ENCODE peak calls at places on chromosomes 12 and 14, in seven cellular contexts. C is A549, B is upper lobe of right lung, H is neural progenitor cell, G is neuronal stem cell, T is esophagus squamous epithelium, N is GM12878. Z is an unnamed sample.
A peak's percentile ranks its signal among the peaks of the same experiment; 100 is the strongest.

GRCh38 chr14:92473261-92473946 is 40.2 kb upstream of the RIN3 start:
- DNase-seq in C (peak; percentile 38), B (no peak), H (no peak), G (no peak), T (no peak), N (no peak), Z (peak; percentile 51)

GRCh38 chr14:103702497-103703432 is 12.5 kb downstream of the XRCC3 start:
- DNase-seq in C (no peak), B (no peak), H (no peak), G (no peak), T (no peak), N (no peak), Z (no peak)

GRCh38 chr12:30694971-30695326 is 720 bp downstream of the IPO8 start:
- DNase-seq in C (peak; percentile 57), B (peak; percentile 78), H (peak; percentile 64), G (peak; percentile 8), T (no peak), N (no peak), Z (peak; percentile 67)

GRCh38 chr14:80629606-80630005 is 311.9 kb downstream of the CEP128 start:
- DNase-seq in C (no peak), B (no peak), H (no peak), G (no peak), T (no peak), N (no peak), Z (no peak)

GRCh38 chr14:55301722-55302121 is 30.5 kb downstream of the FBXO34 start:
- DNase-seq in C (no peak), B (no peak), H (no peak), G (no peak), T (no peak), N (no peak), Z (peak; percentile 38)

GRCh38 chr14:77059276-77059934 is 30.9 kb upstream of the IRF2BPL start:
- DNase-seq in C (peak; percentile 51), B (no peak), H (peak; percentile 34), G (no peak), T (no peak), N (no peak), Z (no peak)

GRCh38 chr14:65238456-65238855 is 136.1 kb upstream of the MAX start:
- DNase-seq in C (no peak), B (no peak), H (no peak), G (no peak), T (no peak), N (no peak), Z (peak; percentile 95)

GRCh38 chr12:113077859-113078256 is 21.3 kb downstream of the DTX1 start:
- DNase-seq in C (no peak), B (no peak), H (peak; percentile 31), G (no peak), T (no peak), N (no peak), Z (no peak)

GRCh38 chr12:42546709-42547108 is 42.8 kb downstream of the PRICKLE1 start:
- DNase-seq in C (no peak), B (no peak), H (no peak), G (no peak), T (no peak), N (no peak), Z (no peak)

GRCh38 chr12:9883175-9883574 is 1.9 kb downstream of the KLRF2 start:
- DNase-seq in C (no peak), B (no peak), H (no peak), G (no peak), T (no peak), N (no peak), Z (peak; percentile 40)

GRCh38 chr12:130761537-130762318 is 45.6 kb upstream of the RIMBP2 start:
- DNase-seq in C (peak; percentile 82), B (no peak), H (peak; percentile 81), G (peak; percentile 44), T (no peak), N (no peak), Z (peak; percentile 30)

GRCh38 chr14:35747379-35747778 is 61.7 kb downstream of the RALGAPA1 start:
- DNase-seq in C (no peak), B (no peak), H (no peak), G (no peak), T (no peak), N (no peak), Z (peak; percentile 1)

GRCh38 chr12:94304566-94305061 is 155.1 kb downstream of the CEP83 start:
- DNase-seq in C (no peak), B (no peak), H (peak; percentile 19), G (no peak), T (no peak), N (no peak), Z (peak; percentile 45)

GRCh38 chr12:92078167-92079053 is 67.2 kb downstream of the BTG1 start:
- DNase-seq in C (peak; percentile 60), B (no peak), H (no peak), G (no peak), T (no peak), N (no peak), Z (no peak)

GRCh38 chr12:124527861-124528561 is 39.4 kb downstream of the NCOR2 start:
- DNase-seq in C (no peak), B (no peak), H (no peak), G (no peak), T (no peak), N (no peak), Z (no peak)

GRCh38 chr14:68140801-68141200 is 321.2 kb downstream of the RAD51B start:
- DNase-seq in C (no peak), B (no peak), H (no peak), G (no peak), T (no peak), N (no peak), Z (no peak)

GRCh38 chr12:50734409-50735263 is 29.3 kb upstream of the ATF1 start:
- DNase-seq in C (peak; percentile 51), B (no peak), H (peak; percentile 60), G (peak; percentile 35), T (no peak), N (no peak), Z (peak; percentile 59)

GRCh38 chr14:59215353-59215752 is 26.9 kb downstream of the DAAM1 start:
- DNase-seq in C (no peak), B (peak; percentile 88), H (no peak), G (no peak), T (no peak), N (no peak), Z (peak; percentile 67)

GRCh38 chr14:76778546-76779215 is 17.4 kb downstream of the VASH1 start:
- DNase-seq in C (no peak), B (no peak), H (no peak), G (no peak), T (no peak), N (no peak), Z (no peak)

GRCh38 chr14:51168220-51168613 is 71.8 kb upstream of the TMX1 start:
- DNase-seq in C (no peak), B (no peak), H (no peak), G (no peak), T (no peak), N (no peak), Z (no peak)

GRCh38 chr12:122538496-122538895 is 11.4 kb downstream of the KNTC1 start:
- DNase-seq in C (no peak), B (no peak), H (no peak), G (no peak), T (no peak), N (no peak), Z (no peak)

GRCh38 chr12:53532026-53532425 is 24.7 kb upstream of the NPFF start:
- DNase-seq in C (no peak), B (no peak), H (no peak), G (no peak), T (no peak), N (no peak), Z (no peak)

GRCh38 chr12:107544947-107545346 is 140.7 kb upstream of the PWP1 start:
- DNase-seq in C (no peak), B (no peak), H (no peak), G (no peak), T (no peak), N (no peak), Z (no peak)

GRCh38 chr14:99158150-99158549 is 113.8 kb downstream of the BCL11B start:
- DNase-seq in C (no peak), B (no peak), H (no peak), G (no peak), T (no peak), N (no peak), Z (no peak)

GRCh38 chr14:63273091-63273490 is 45.6 kb downstream of the GPHB5 start:
- DNase-seq in C (no peak), B (no peak), H (no peak), G (no peak), T (no peak), N (no peak), Z (no peak)

GRCh38 chr12:40325349-40325960 is 100.7 kb downstream of the LRRK2 start:
- DNase-seq in C (peak; percentile 63), B (no peak), H (peak; percentile 35), G (no peak), T (no peak), N (no peak), Z (no peak)

GRCh38 chr12:15323530-15323929 is 1.2 kb downstream of the PTPRO start:
- DNase-seq in C (no peak), B (no peak), H (no peak), G (no peak), T (no peak), N (no peak), Z (no peak)

GRCh38 chr12:70920251-70920851 is at the start of gene PTPRR:
- DNase-seq in C (no peak), B (peak; percentile 57), H (peak; percentile 80), G (peak; percentile 45), T (no peak), N (no peak), Z (peak; percentile 63)
- H3K4me3 ChIP-seq in C (no peak within 1 kb of the TSS), B (no peak within 1 kb of the TSS), H (peak within 1 kb of the TSS; percentile 55), G (peak within 1 kb of the TSS; percentile 24), T (no peak within 1 kb of the TSS), N (no peak within 1 kb of the TSS), Z (peak within 1 kb of the TSS; percentile 4)

DNA sequence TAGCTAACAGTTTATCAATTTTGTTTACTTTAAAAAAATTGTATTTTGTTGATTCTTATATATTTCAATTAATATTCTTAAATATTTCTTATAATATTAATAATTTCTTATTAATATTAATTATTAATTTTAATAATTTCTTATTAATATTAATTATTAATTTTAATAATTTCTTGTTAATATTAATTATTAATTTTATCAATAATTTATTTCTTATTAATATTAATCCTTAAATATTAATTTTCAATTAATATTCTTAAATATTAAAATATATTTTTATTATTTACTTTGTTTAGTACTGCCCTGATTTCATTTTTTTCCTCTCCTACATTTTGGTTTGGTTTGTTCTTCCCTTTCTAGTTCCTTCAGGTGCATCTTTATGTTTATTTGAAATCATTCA is 1208.1 kb downstream of the LRFN5 start:
- DNase-seq in C (no peak), B (no peak), H (no peak), G (no peak), T (no peak), N (no peak), Z (no peak)
- H3K9me3 ChIP-seq in C (no peaks in the 10 kb centered on the region), B (no peaks in the 10 kb centered on the region), H (no peaks in the 10 kb centered on the region), G (no peaks in the 10 kb centered on the region), T (no peaks in the 10 kb centered on the region), N (no peaks in the 10 kb centered on the region), Z (no peaks in the 10 kb centered on the region)

DNA sequence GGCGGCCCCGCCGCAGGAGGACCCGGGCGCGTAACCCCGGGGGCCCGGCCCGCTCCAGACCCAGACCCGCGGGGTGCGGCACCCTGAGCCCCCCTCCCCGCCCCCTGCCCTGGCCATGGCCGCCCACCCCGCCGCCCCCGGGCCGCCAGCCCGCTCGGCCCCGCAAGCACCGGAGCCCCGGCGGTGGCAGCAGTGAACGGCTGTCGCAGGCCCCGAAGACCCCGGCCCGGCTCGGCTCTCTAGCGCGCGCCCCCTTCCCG is 221 bp downstream of the MARCHF9 start:
- DNase-seq in C (no peak), B (no peak), H (no peak), G (no peak), T (no peak), N (no peak), Z (no peak)
- H3K4me3 ChIP-seq in C (peak overlapping the region; percentile 77), B (peak overlapping the region; percentile 66), H (peak overlapping the region; percentile 66), G (peak overlapping the region; percentile 58), T (peak overlapping the region; percentile 93), N (no peak overlapping the region), Z (peak overlapping the region; percentile 83)

GRCh38 chr12:4448943-4449861 is 3.6 kb upstream of the FGF6 start:
- DNase-seq in C (no peak), B (no peak), H (no peak), G (no peak), T (no peak), N (no peak), Z (no peak)
- H3K9me3 ChIP-seq in C (no peaks in the 10 kb centered on the region), B (no peaks in the 10 kb centered on the region), H (no peaks in the 10 kb centered on the region), G (no peaks in the 10 kb centered on the region), T (no peaks in the 10 kb centered on the region), N (peaks cover 4% of the 10 kb centered on the region), Z (no peaks in the 10 kb centered on the region)

Z was measured in cardiac muscle cell.